ENCODE peak calls at places on chromosomes 12 and 14, in ten cellular contexts. Q, I, K, X, J, Y, Z, C, E and L are unnamed samples.

GRCh38 chr12:55659486-55660385 is 23.0 kb downstream of the OR10P1 start:
- DNase-seq in Q (no peak), I (no peak), K (no peak), X (no peak), J (peak; percentile 63), Y (no peak), Z (peak; percentile 45), C (no peak), E (no peak), L (peak; percentile 47)

GRCh38 chr14:102949801-102950451 is 27.5 kb downstream of the AMN start:
- DNase-seq in Q (no peak), I (no peak), K (no peak), X (no peak), J (no peak), Y (no peak), Z (no peak), C (no peak), E (no peak), L (no peak)

GRCh38 chr14:56378474-56378873 is 201.1 kb upstream of the TMEM260 start:
- DNase-seq in Q (no peak), I (no peak), K (no peak), X (no peak), J (no peak), Y (no peak), Z (peak; percentile 63), C (no peak), E (no peak), L (no peak)

GRCh38 chr14:101200008-101200649 is 296.6 kb upstream of the RTL1 start:
- DNase-seq in Q (no peak), I (no peak), K (no peak), X (no peak), J (no peak), Y (no peak), Z (no peak), C (no peak), E (no peak), L (no peak)

GRCh38 chr12:114676142-114676741 is 7.7 kb downstream of the TBX3 start:
- DNase-seq in Q (no peak), I (no peak), K (no peak), X (no peak), J (no peak), Y (no peak), Z (no peak), C (no peak), E (no peak), L (no peak)

GRCh38 chr12:31756977-31757420 is 28.2 kb upstream of the AMN1 start:
- DNase-seq in Q (no peak), I (no peak), K (no peak), X (peak; percentile 52), J (no peak), Y (no peak), Z (peak; percentile 71), C (no peak), E (no peak), L (no peak)

GRCh38 chr12:85627584-85627983 is 208.6 kb downstream of the RASSF9 start:
- DNase-seq in Q (no peak), I (no peak), K (no peak), X (no peak), J (no peak), Y (no peak), Z (peak; percentile 89), C (no peak), E (no peak), L (no peak)

GRCh38 chr12:16473610-16474326 is 126.3 kb downstream of the MGST1 start:
- DNase-seq in Q (no peak), I (no peak), K (no peak), X (no peak), J (no peak), Y (peak; percentile 9), Z (no peak), C (no peak), E (no peak), L (no peak)

GRCh38 chr12:132560421-132560830 is 50.0 kb downstream of the LRCOL1 start:
- DNase-seq in Q (peak; percentile 82), I (no peak), K (peak; percentile 64), X (no peak), J (peak; percentile 41), Y (no peak), Z (no peak), C (no peak), E (peak; percentile 60), L (peak; percentile 44)

GRCh38 chr12:81070846-81071245 is 7.0 kb upstream of the ACSS3 start:
- DNase-seq in Q (no peak), I (no peak), K (no peak), X (no peak), J (no peak), Y (no peak), Z (peak; percentile 19), C (no peak), E (no peak), L (no peak)

GRCh38 chr14:20460458-20461229 is 590 bp downstream of the PIP4P1 start:
- DNase-seq in Q (no peak), I (no peak), K (no peak), X (no peak), J (peak; percentile 32), Y (peak; percentile 65), Z (no peak), C (peak; percentile 34), E (no peak), L (no peak)

GRCh38 chr12:131729254-131729955 is 18.5 kb downstream of the SFSWAP start:
- DNase-seq in Q (no peak), I (no peak), K (no peak), X (no peak), J (no peak), Y (no peak), Z (no peak), C (no peak), E (no peak), L (no peak)

GRCh38 chr12:52189376-52190174 is 2.2 kb downstream of the KRT80 start:
- DNase-seq in Q (no peak), I (no peak), K (no peak), X (no peak), J (no peak), Y (no peak), Z (peak; percentile 64), C (no peak), E (no peak), L (no peak)

GRCh38 chr12:9759680-9760592 is 765 bp downstream of the CD69 start:
- DNase-seq in Q (no peak), I (no peak), K (no peak), X (no peak), J (no peak), Y (no peak), Z (no peak), C (no peak), E (no peak), L (no peak)